ENCODE peak calls at places on chromosomes 12 and 14, in six cellular contexts. One of them, this sample, is unnamed.

GRCh38 chr12:1362143-1362542 is 232.2 kb downstream of the FBXL14 start:
- DNase-seq in AG09319: no peak
- DNase-seq in fibroblast of lung: no peak
- DNase-seq in fibroblast of pulmonary artery: no peak
- DNase-seq in epithelial cell of esophagus: no peak
- DNase-seq in SK-N-SH: no peak
- DNase-seq in this sample: no peak

GRCh38 chr12:116497051-116497529 is 62.1 kb upstream of the MAP1LC3B2 start:
- DNase-seq in AG09319: no peak
- DNase-seq in fibroblast of lung: no peak
- DNase-seq in fibroblast of pulmonary artery: no peak
- DNase-seq in epithelial cell of esophagus: peak; percentile 75
- DNase-seq in SK-N-SH: no peak
- DNase-seq in this sample: no peak

GRCh38 chr12:66036317-66036716 is 94.2 kb downstream of the LLPH start:
- DNase-seq in AG09319: peak; percentile 72
- DNase-seq in fibroblast of lung: peak; percentile 93
- DNase-seq in fibroblast of pulmonary artery: peak; percentile 92
- DNase-seq in epithelial cell of esophagus: peak; percentile 98
- DNase-seq in SK-N-SH: no peak
- DNase-seq in this sample: peak; percentile 85

GRCh38 chr12:122902854-122903703 is 7.2 kb upstream of the VPS37B start:
- DNase-seq in AG09319: no peak
- DNase-seq in fibroblast of lung: no peak
- DNase-seq in fibroblast of pulmonary artery: no peak
- DNase-seq in epithelial cell of esophagus: no peak
- DNase-seq in SK-N-SH: no peak
- DNase-seq in this sample: no peak

GRCh38 chr14:28651148-28651547 is 115.4 kb upstream of the FOXG1 start:
- DNase-seq in AG09319: no peak
- DNase-seq in fibroblast of lung: peak; percentile 49
- DNase-seq in fibroblast of pulmonary artery: peak; percentile 45
- DNase-seq in epithelial cell of esophagus: peak; percentile 81
- DNase-seq in SK-N-SH: no peak
- DNase-seq in this sample: no peak

GRCh38 chr14:104827173-104828055 is 26.5 kb downstream of the ZBTB42 start:
- DNase-seq in AG09319: no peak
- DNase-seq in fibroblast of lung: peak; percentile 24
- DNase-seq in fibroblast of pulmonary artery: peak; percentile 35
- DNase-seq in epithelial cell of esophagus: peak; percentile 56
- DNase-seq in SK-N-SH: peak; percentile 85
- DNase-seq in this sample: no peak

GRCh38 chr14:99188721-99189120 is 83.3 kb downstream of the BCL11B start:
- DNase-seq in AG09319: no peak
- DNase-seq in fibroblast of lung: no peak
- DNase-seq in fibroblast of pulmonary artery: no peak
- DNase-seq in epithelial cell of esophagus: no peak
- DNase-seq in SK-N-SH: peak; percentile 49
- DNase-seq in this sample: no peak

GRCh38 chr12:27549231-27549800 is 25.3 kb downstream of the PPFIBP1 start:
- DNase-seq in AG09319: no peak
- DNase-seq in fibroblast of lung: peak; percentile 84
- DNase-seq in fibroblast of pulmonary artery: peak; percentile 89
- DNase-seq in epithelial cell of esophagus: peak; percentile 94
- DNase-seq in SK-N-SH: no peak
- DNase-seq in this sample: no peak

GRCh38 chr12:65825573-65826512 is 1.6 kb downstream of the HMGA2 start:
- DNase-seq in AG09319: no peak
- DNase-seq in fibroblast of lung: peak; percentile 57
- DNase-seq in fibroblast of pulmonary artery: peak; percentile 54
- DNase-seq in epithelial cell of esophagus: no peak
- DNase-seq in SK-N-SH: peak; percentile 41
- DNase-seq in this sample: peak; percentile 84

GRCh38 chr14:67943947-67944346 is 124.4 kb downstream of the RAD51B start:
- DNase-seq in AG09319: peak; percentile 74
- DNase-seq in fibroblast of lung: peak; percentile 92
- DNase-seq in fibroblast of pulmonary artery: peak; percentile 97
- DNase-seq in epithelial cell of esophagus: peak; percentile 76
- DNase-seq in SK-N-SH: peak; percentile 57
- DNase-seq in this sample: no peak

GRCh38 chr12:93990832-93991748 is 157.3 kb upstream of the PLXNC1 start:
- DNase-seq in AG09319: no peak
- DNase-seq in fibroblast of lung: peak; percentile 60
- DNase-seq in fibroblast of pulmonary artery: peak; percentile 58
- DNase-seq in epithelial cell of esophagus: peak; percentile 29
- DNase-seq in SK-N-SH: peak; percentile 14
- DNase-seq in this sample: no peak

GRCh38 chr14:39974036-39974435 is 541.8 kb upstream of the FBXO33 start:
- DNase-seq in AG09319: no peak
- DNase-seq in fibroblast of lung: no peak
- DNase-seq in fibroblast of pulmonary artery: no peak
- DNase-seq in epithelial cell of esophagus: no peak
- DNase-seq in SK-N-SH: no peak
- DNase-seq in this sample: no peak

GRCh38 chr12:77324416-77324762 is 259.0 kb upstream of the E2F7 start:
- DNase-seq in AG09319: no peak
- DNase-seq in fibroblast of lung: no peak
- DNase-seq in fibroblast of pulmonary artery: no peak
- DNase-seq in epithelial cell of esophagus: no peak
- DNase-seq in SK-N-SH: no peak
- DNase-seq in this sample: no peak

GRCh38 chr12:121214855-121215745 is 5.2 kb downstream of the P2RX4 start:
- DNase-seq in AG09319: peak; percentile 50
- DNase-seq in fibroblast of lung: peak; percentile 96
- DNase-seq in fibroblast of pulmonary artery: peak; percentile 84
- DNase-seq in epithelial cell of esophagus: peak; percentile 92
- DNase-seq in SK-N-SH: no peak
- DNase-seq in this sample: no peak

GRCh38 chr14:90831821-90832220 is 15.6 kb upstream of the TTC7B start:
- DNase-seq in AG09319: no peak
- DNase-seq in fibroblast of lung: no peak
- DNase-seq in fibroblast of pulmonary artery: no peak
- DNase-seq in epithelial cell of esophagus: no peak
- DNase-seq in SK-N-SH: no peak
- DNase-seq in this sample: no peak

GRCh38 chr12:130838951-130839769 is at the start of gene STX2:
- DNase-seq in AG09319: peak; percentile 36
- DNase-seq in fibroblast of lung: peak; percentile 80
- DNase-seq in fibroblast of pulmonary artery: peak; percentile 81
- DNase-seq in epithelial cell of esophagus: peak; percentile 71
- DNase-seq in SK-N-SH: peak; percentile 99
- DNase-seq in this sample: peak; percentile 98

GRCh38 chr14:103803661-103804060 is 43.7 kb downstream of the PPP1R13B start:
- DNase-seq in AG09319: no peak
- DNase-seq in fibroblast of lung: no peak
- DNase-seq in fibroblast of pulmonary artery: peak; percentile 31
- DNase-seq in epithelial cell of esophagus: peak; percentile 87
- DNase-seq in SK-N-SH: no peak
- DNase-seq in this sample: no peak

GRCh38 chr12:56628671-56629458 is 1.3 kb downstream of the BAZ2A start:
- DNase-seq in AG09319: peak; percentile 72
- DNase-seq in fibroblast of lung: peak; percentile 77
- DNase-seq in fibroblast of pulmonary artery: peak; percentile 71
- DNase-seq in epithelial cell of esophagus: peak; percentile 39
- DNase-seq in SK-N-SH: peak; percentile 72
- DNase-seq in this sample: no peak

GRCh38 chr14:95041477-95042020 is 115.8 kb downstream of the DICER1 start:
- DNase-seq in AG09319: no peak
- DNase-seq in fibroblast of lung: no peak
- DNase-seq in fibroblast of pulmonary artery: no peak
- DNase-seq in epithelial cell of esophagus: no peak
- DNase-seq in SK-N-SH: no peak
- DNase-seq in this sample: peak; percentile 56

DNA sequence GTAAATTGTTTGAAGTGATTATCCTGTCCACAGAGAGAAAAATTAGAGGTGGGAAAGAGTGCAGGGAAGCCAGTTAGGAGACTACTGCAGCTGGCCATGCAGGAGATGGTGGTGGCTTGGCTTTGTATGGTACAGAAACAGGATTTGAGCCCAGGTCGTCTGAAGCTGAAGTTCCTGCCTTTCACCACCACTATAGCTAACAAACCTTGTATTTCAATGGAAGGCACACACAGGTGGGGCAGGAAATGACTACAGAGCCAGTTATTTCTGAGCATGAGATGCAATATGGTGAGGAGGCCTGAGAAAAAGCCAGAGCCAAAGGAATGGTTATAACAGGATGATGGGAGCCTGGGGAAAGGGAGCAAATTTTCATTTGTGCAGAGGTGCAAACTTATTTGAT is 103.9 kb downstream of the BTG1 start:
- DNase-seq in AG09319: no peak
- DNase-seq in fibroblast of lung: no peak
- DNase-seq in fibroblast of pulmonary artery: peak; percentile 41
- DNase-seq in epithelial cell of esophagus: peak; percentile 89
- DNase-seq in SK-N-SH: no peak
- DNase-seq in this sample: no peak
- TF ChIP-seq CTCF in AG09319: no peak
- TF ChIP-seq CTCF in fibroblast of lung: no peak
- TF ChIP-seq CTCF in fibroblast of pulmonary artery: no peak
- TF ChIP-seq CTCF in epithelial cell of esophagus: peak; percentile 23
- TF ChIP-seq CTCF in SK-N-SH: no peak
- TF ChIP-seq CTCF in this sample: no peak

GRCh38 chr12:4899361-4899760 is 10.3 kb upstream of the KCNA1 start:
- DNase-seq in AG09319: no peak
- DNase-seq in fibroblast of lung: no peak
- DNase-seq in fibroblast of pulmonary artery: no peak
- DNase-seq in epithelial cell of esophagus: no peak
- DNase-seq in SK-N-SH: no peak
- DNase-seq in this sample: no peak
- TF ChIP-seq CTCF in AG09319: no peak
- TF ChIP-seq CTCF in fibroblast of lung: no peak
- TF ChIP-seq CTCF in fibroblast of pulmonary artery: no peak
- TF ChIP-seq CTCF in epithelial cell of esophagus: no peak
- TF ChIP-seq CTCF in SK-N-SH: peak; percentile 33
- TF ChIP-seq CTCF in this sample: peak; percentile 30

GRCh38 chr12:23066095-23066494 is 441.1 kb downstream of the ETNK1 start:
- DNase-seq in AG09319: no peak
- DNase-seq in fibroblast of lung: peak; percentile 24
- DNase-seq in fibroblast of pulmonary artery: no peak
- DNase-seq in epithelial cell of esophagus: peak; percentile 75
- DNase-seq in SK-N-SH: no peak
- DNase-seq in this sample: no peak
- TF ChIP-seq CTCF in AG09319: no peak
- TF ChIP-seq CTCF in fibroblast of lung: no peak
- TF ChIP-seq CTCF in fibroblast of pulmonary artery: no peak
- TF ChIP-seq CTCF in epithelial cell of esophagus: no peak
- TF ChIP-seq CTCF in SK-N-SH: no peak
- TF ChIP-seq CTCF in this sample: no peak

GRCh38 chr14:76056128-76056527 is 70.6 kb downstream of the IFT43 start:
- DNase-seq in AG09319: no peak
- DNase-seq in fibroblast of lung: peak; percentile 6
- DNase-seq in fibroblast of pulmonary artery: peak; percentile 11
- DNase-seq in epithelial cell of esophagus: peak; percentile 9
- DNase-seq in SK-N-SH: no peak
- DNase-seq in this sample: no peak
- TF ChIP-seq CTCF in AG09319: peak; percentile 28
- TF ChIP-seq CTCF in fibroblast of lung: peak; percentile 41
- TF ChIP-seq CTCF in fibroblast of pulmonary artery: peak; percentile 54
- TF ChIP-seq CTCF in epithelial cell of esophagus: peak; percentile 33
- TF ChIP-seq CTCF in SK-N-SH: peak; percentile 39
- TF ChIP-seq CTCF in this sample: peak; percentile 43

GRCh38 chr12:47225356-47225755 is 145.6 kb upstream of the AMIGO2 start:
- DNase-seq in AG09319: no peak
- DNase-seq in fibroblast of lung: no peak
- DNase-seq in fibroblast of pulmonary artery: no peak
- DNase-seq in epithelial cell of esophagus: no peak
- DNase-seq in SK-N-SH: no peak
- DNase-seq in this sample: no peak

GRCh38 chr12:47223848-47224213 is 144.1 kb upstream of the AMIGO2 start:
- DNase-seq in AG09319: no peak
- DNase-seq in fibroblast of lung: no peak
- DNase-seq in fibroblast of pulmonary artery: peak; percentile 57
- DNase-seq in epithelial cell of esophagus: no peak
- DNase-seq in SK-N-SH: no peak
- DNase-seq in this sample: no peak

GRCh38 chr12:47222960-47223847 is 143.4 kb upstream of the AMIGO2 start:
- DNase-seq in AG09319: no peak
- DNase-seq in fibroblast of lung: no peak
- DNase-seq in fibroblast of pulmonary artery: peak; percentile 44
- DNase-seq in epithelial cell of esophagus: no peak
- DNase-seq in SK-N-SH: no peak
- DNase-seq in this sample: no peak

GRCh38 chr12:47226199-47226598 is 146.4 kb upstream of the AMIGO2 start:
- DNase-seq in AG09319: no peak
- DNase-seq in fibroblast of lung: no peak
- DNase-seq in fibroblast of pulmonary artery: no peak
- DNase-seq in epithelial cell of esophagus: no peak
- DNase-seq in SK-N-SH: no peak
- DNase-seq in this sample: no peak

GRCh38 chr12:47224563-47225133 is 144.9 kb upstream of the AMIGO2 start:
- DNase-seq in AG09319: no peak
- DNase-seq in fibroblast of lung: no peak
- DNase-seq in fibroblast of pulmonary artery: no peak
- DNase-seq in epithelial cell of esophagus: no peak
- DNase-seq in SK-N-SH: no peak
- DNase-seq in this sample: no peak
- TF ChIP-seq CTCF in AG09319: no peak
- TF ChIP-seq CTCF in fibroblast of lung: no peak
- TF ChIP-seq CTCF in fibroblast of pulmonary artery: no peak
- TF ChIP-seq CTCF in epithelial cell of esophagus: no peak
- TF ChIP-seq CTCF in SK-N-SH: no peak
- TF ChIP-seq CTCF in this sample: no peak

GRCh38 chr12:64016521-64016920 is 172.0 kb downstream of the SRGAP1 start:
- DNase-seq in AG09319: no peak
- DNase-seq in fibroblast of lung: no peak
- DNase-seq in fibroblast of pulmonary artery: no peak
- DNase-seq in epithelial cell of esophagus: no peak
- DNase-seq in SK-N-SH: no peak
- DNase-seq in this sample: no peak

GRCh38 chr12:64019654-64020053 is 175.2 kb downstream of the SRGAP1 start:
- DNase-seq in AG09319: no peak
- DNase-seq in fibroblast of lung: no peak
- DNase-seq in fibroblast of pulmonary artery: no peak
- DNase-seq in epithelial cell of esophagus: no peak
- DNase-seq in SK-N-SH: no peak
- DNase-seq in this sample: no peak

GRCh38 chr12:64019101-64019500 is 174.6 kb downstream of the SRGAP1 start:
- DNase-seq in AG09319: no peak
- DNase-seq in fibroblast of lung: no peak
- DNase-seq in fibroblast of pulmonary artery: no peak
- DNase-seq in epithelial cell of esophagus: no peak
- DNase-seq in SK-N-SH: no peak
- DNase-seq in this sample: no peak

DNA sequence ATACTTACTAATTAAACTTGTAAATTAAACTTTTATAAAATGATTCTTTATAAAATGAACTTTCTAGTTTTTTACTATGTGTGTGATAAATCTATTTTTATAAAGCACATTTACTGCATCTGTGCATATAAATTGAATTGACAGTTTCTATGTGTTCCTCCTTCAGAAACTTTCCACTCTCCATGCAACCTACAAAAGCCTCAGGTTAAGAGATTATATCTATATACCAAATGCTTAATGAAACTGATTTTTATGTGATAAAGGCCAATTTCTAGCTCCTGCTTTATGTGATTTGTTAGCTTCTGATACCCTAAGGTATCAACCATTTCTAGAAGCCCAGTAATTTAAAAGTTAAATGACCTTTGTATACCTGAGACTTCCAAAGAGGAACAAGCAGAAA is 174.0 kb downstream of the SRGAP1 start:
- DNase-seq in AG09319: no peak
- DNase-seq in fibroblast of lung: no peak
- DNase-seq in fibroblast of pulmonary artery: no peak
- DNase-seq in epithelial cell of esophagus: no peak
- DNase-seq in SK-N-SH: no peak
- DNase-seq in this sample: no peak
- TF ChIP-seq CTCF in AG09319: no peak
- TF ChIP-seq CTCF in fibroblast of lung: no peak
- TF ChIP-seq CTCF in fibroblast of pulmonary artery: no peak
- TF ChIP-seq CTCF in epithelial cell of esophagus: no peak
- TF ChIP-seq CTCF in SK-N-SH: no peak
- TF ChIP-seq CTCF in this sample: no peak

GRCh38 chr12:28974890-28975289 is 174.2 kb upstream of the FAR2 start:
- DNase-seq in AG09319: no peak
- DNase-seq in fibroblast of lung: no peak
- DNase-seq in fibroblast of pulmonary artery: no peak
- DNase-seq in epithelial cell of esophagus: peak; percentile 22
- DNase-seq in SK-N-SH: no peak
- DNase-seq in this sample: no peak
- TF ChIP-seq CTCF in AG09319: no peak
- TF ChIP-seq CTCF in fibroblast of lung: no peak
- TF ChIP-seq CTCF in fibroblast of pulmonary artery: no peak
- TF ChIP-seq CTCF in epithelial cell of esophagus: no peak
- TF ChIP-seq CTCF in SK-N-SH: no peak
- TF ChIP-seq CTCF in this sample: no peak